ENCODE peak calls at places on chromosomes 1 and 21, in ten cellular contexts. F is MM.1S, E is OCI-LY7, T is HCT116, X is GM23338, U is PC-3, Q is SK-N-SH, I is PC-9, G is hepatocyte, H is Karpas-422. Y is an unnamed sample.

GRCh38 chr21:14869984-14870840 is 194.6 kb downstream of the NRIP1 start:
- DNase-seq in F (no peak), E (no peak), T (no peak), X (no peak), U (peak; percentile 69), Q (no peak), I (no peak), G (no peak), H (no peak), Y (no peak)

GRCh38 chr1:176517484-176517883 is 54.5 kb downstream of the PAPPA2 start:
- DNase-seq in F (no peak), E (no peak), T (no peak), X (no peak), U (peak; percentile 11), Q (peak; percentile 2), I (no peak), G (peak; percentile 58), H (no peak), Y (peak; percentile 75)

GRCh38 chr1:201495447-201496295 is 11.3 kb downstream of the CSRP1 start:
- DNase-seq in F (no peak), E (no peak), T (no peak), X (no peak), U (no peak), Q (peak; percentile 42), I (no peak), G (peak; percentile 69), H (no peak), Y (peak; percentile 58)

GRCh38 chr1:59061876-59062275 is 235.0 kb upstream of the FGGY start:
- DNase-seq in F (no peak), E (peak; percentile 2), T (peak; percentile 32), X (no peak), U (peak; percentile 46), Q (no peak), I (no peak), G (peak; percentile 72), H (no peak), Y (peak; percentile 96)

GRCh38 chr1:204921855-204922516 is 51.3 kb downstream of the NFASC start:
- DNase-seq in F (no peak), E (no peak), T (no peak), X (no peak), U (no peak), Q (no peak), I (no peak), G (no peak), H (no peak), Y (no peak)

GRCh38 chr1:63922848-63923247 is 149.0 kb downstream of the ROR1 start:
- DNase-seq in F (no peak), E (no peak), T (no peak), X (no peak), U (no peak), Q (no peak), I (no peak), G (no peak), H (no peak), Y (no peak)

GRCh38 chr1:235586413-235586812 is 63.2 kb downstream of the GNG4 start:
- DNase-seq in F (no peak), E (no peak), T (no peak), X (peak; percentile 74), U (no peak), Q (no peak), I (no peak), G (no peak), H (no peak), Y (no peak)

GRCh38 chr1:47209091-47209490 is 19.3 kb upstream of the PDZK1IP1 start:
- DNase-seq in F (no peak), E (no peak), T (no peak), X (no peak), U (no peak), Q (no peak), I (no peak), G (no peak), H (no peak), Y (no peak)

GRCh38 chr1:225878282-225878681 is 3.9 kb downstream of the TMEM63A start:
- DNase-seq in F (no peak), E (no peak), T (no peak), X (no peak), U (no peak), Q (no peak), I (no peak), G (no peak), H (no peak), Y (no peak)

GRCh38 chr1:83860506-83861221 is 138.3 kb downstream of the TTLL7 start:
- DNase-seq in F (peak; percentile 38), E (peak; percentile 63), T (peak; percentile 31), X (peak; percentile 87), U (peak; percentile 75), Q (no peak), I (peak; percentile 78), G (peak; percentile 81), H (peak; percentile 75), Y (no peak)

GRCh38 chr1:91011726-91012125 is 10.1 kb downstream of the ZNF644 start:
- DNase-seq in F (no peak), E (no peak), T (no peak), X (no peak), U (peak; percentile 26), Q (no peak), I (no peak), G (no peak), H (no peak), Y (peak; percentile 66)

GRCh38 chr1:38852780-38853179 is 6.8 kb downstream of the RRAGC start:
- DNase-seq in F (no peak), E (no peak), T (no peak), X (no peak), U (no peak), Q (no peak), I (no peak), G (no peak), H (no peak), Y (no peak)

GRCh38 chr1:231326248-231326647 is 11.4 kb downstream of the EXOC8 start:
- DNase-seq in F (no peak), E (no peak), T (no peak), X (no peak), U (no peak), Q (no peak), I (no peak), G (no peak), H (no peak), Y (no peak)

GRCh38 chr1:223702735-223703667 is 9.3 kb upstream of the CAPN2 start:
- DNase-seq in F (no peak), E (no peak), T (no peak), X (no peak), U (peak; percentile 98), Q (no peak), I (peak; percentile 45), G (no peak), H (no peak), Y (peak; percentile 96)

GRCh38 chr1:15660151-15660550 is 24.0 kb upstream of the PLEKHM2 start:
- DNase-seq in F (no peak), E (no peak), T (no peak), X (no peak), U (no peak), Q (no peak), I (no peak), G (no peak), H (no peak), Y (no peak)

GRCh38 chr21:44449473-44450363 is 5.6 kb upstream of the LRRC3 start:
- DNase-seq in F (no peak), E (no peak), T (no peak), X (no peak), U (no peak), Q (peak; percentile 91), I (no peak), G (no peak), H (no peak), Y (no peak)

GRCh38 chr1:230169454-230170152 is 102.6 kb downstream of the GALNT2 start:
- DNase-seq in F (peak; percentile 65), E (peak; percentile 30), T (no peak), X (no peak), U (no peak), Q (no peak), I (no peak), G (no peak), H (no peak), Y (no peak)

GRCh38 chr1:239212841-239213240 is 173.5 kb upstream of the CHRM3 start:
- DNase-seq in F (no peak), E (no peak), T (no peak), X (no peak), U (no peak), Q (no peak), I (no peak), G (peak; percentile 28), H (no peak), Y (no peak)

GRCh38 chr1:11807087-11807486 is 1.1 kb downstream of the CLCN6 start:
- DNase-seq in F (no peak), E (no peak), T (no peak), X (no peak), U (no peak), Q (no peak), I (no peak), G (no peak), H (no peak), Y (no peak)

GRCh38 chr1:111476214-111476613 is 2.4 kb downstream of the C1orf162 start:
- DNase-seq in F (no peak), E (no peak), T (no peak), X (no peak), U (no peak), Q (no peak), I (no peak), G (no peak), H (no peak), Y (no peak)
- H2AFZ ChIP-seq in F (no peak overlapping the region), E (no peak overlapping the region), T (no peak overlapping the region), X (no peak overlapping the region), U (no peak overlapping the region), Q (no peak overlapping the region), I (no peak overlapping the region), G (no peak overlapping the region), H (no peak overlapping the region), Y (no peak overlapping the region)

GRCh38 chr1:75123756-75124155 is 10.4 kb upstream of the LHX8 start:
- DNase-seq in F (no peak), E (no peak), T (no peak), X (no peak), U (no peak), Q (no peak), I (no peak), G (no peak), H (no peak), Y (no peak)
- H3K9me2 ChIP-seq in F (no peaks in the 10 kb centered on the region), E (no peaks in the 10 kb centered on the region), T (no peaks in the 10 kb centered on the region), X (no peaks in the 10 kb centered on the region), U (no peaks in the 10 kb centered on the region), Q (no peaks in the 10 kb centered on the region), I (no peaks in the 10 kb centered on the region), G (no peaks in the 10 kb centered on the region), H (no peaks in the 10 kb centered on the region), Y (no peaks in the 10 kb centered on the region)

GRCh38 chr21:33994373-33994772 is 78.8 kb upstream of the ATP5PO start:
- DNase-seq in F (no peak), E (no peak), T (no peak), X (no peak), U (no peak), Q (no peak), I (no peak), G (no peak), H (no peak), Y (no peak)
- H2AFZ ChIP-seq in F (no peak overlapping the region), E (peak overlapping the region; percentile 53), T (no peak overlapping the region), X (no peak overlapping the region), U (no peak overlapping the region), Q (no peak overlapping the region), I (no peak overlapping the region), G (no peak overlapping the region), H (no peak overlapping the region), Y (no peak overlapping the region)

DNA sequence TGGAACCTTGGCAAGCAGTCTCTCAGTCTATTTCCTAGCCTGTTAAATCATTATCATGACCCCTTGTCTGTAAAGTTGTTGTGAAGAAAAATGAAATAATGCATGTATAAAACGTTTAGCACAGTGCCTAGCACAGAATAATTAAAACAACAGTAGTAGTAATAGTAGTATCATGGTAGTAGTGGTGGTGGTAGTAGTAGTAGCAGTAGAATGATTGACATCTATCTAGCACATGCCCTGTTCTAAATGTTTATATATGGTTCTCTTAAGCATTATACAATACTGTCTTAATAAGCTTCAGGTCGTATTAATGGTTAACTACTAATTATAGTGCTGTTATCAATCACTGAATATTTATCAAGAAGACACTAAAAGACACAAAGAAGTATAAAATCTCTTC is 46.7 kb downstream of the GPR3 start:
- DNase-seq in F (no peak), E (no peak), T (no peak), X (no peak), U (no peak), Q (no peak), I (no peak), G (no peak), H (no peak), Y (no peak)
- H3K9me2 ChIP-seq in F (no peaks in the 10 kb centered on the region), E (no peaks in the 10 kb centered on the region), T (no peaks in the 10 kb centered on the region), X (no peaks in the 10 kb centered on the region), U (no peaks in the 10 kb centered on the region), Q (no peaks in the 10 kb centered on the region), I (no peaks in the 10 kb centered on the region), G (no peaks in the 10 kb centered on the region), H (no peaks in the 10 kb centered on the region), Y (no peaks in the 10 kb centered on the region)